ENCODE peak calls at places on chromosomes 1 and 21, in four cellular contexts. S is IMR-90, H is K562, G is GM12878. Z is an unnamed sample.

GRCh38 chr21:16590186-16590585 is 860.4 kb downstream of the USP25 start:
- DNase-seq in S (no peak), H (no peak), G (no peak), Z (no peak)

GRCh38 chr1:205726619-205727125 is 23.3 kb downstream of the NUCKS1 start:
- DNase-seq in H (no peak), G (no peak), S (no peak), Z (no peak)

GRCh38 chr1:53388963-53389362 is 61.1 kb upstream of the LRP8 start:
- DNase-seq in G (no peak), S (no peak), H (no peak), Z (no peak)

GRCh38 chr1:112762541-112763141 is 47.5 kb upstream of the PPM1J start:
- DNase-seq in S (peak; percentile 38), H (no peak), G (no peak), Z (no peak)

GRCh38 chr1:21536223-21536622 is 27.0 kb downstream of the ALPL start:
- DNase-seq in G (no peak), H (no peak), S (peak; percentile 15), Z (no peak)

GRCh38 chr1:6426321-6426971 is 1.9 kb downstream of the ESPN start:
- DNase-seq in H (peak; percentile 86), G (no peak), S (no peak), Z (no peak)

GRCh38 chr1:70324683-70325082 is 29.8 kb downstream of the ANKRD13C start:
- DNase-seq in H (peak; percentile 12), G (no peak), S (no peak), Z (no peak)

GRCh38 chr1:59705849-59706599 is 108.7 kb upstream of the HOOK1 start:
- DNase-seq in G (no peak), H (no peak), S (peak; percentile 93), Z (peak; percentile 36)

GRCh38 chr1:236128646-236129178 is 13.6 kb upstream of the GPR137B start:
- DNase-seq in H (no peak), G (no peak), S (peak; percentile 11), Z (no peak)

GRCh38 chr1:204574016-204574855 is 58.0 kb downstream of the MDM4 start:
- DNase-seq in H (no peak), S (no peak), G (no peak), Z (no peak)

DNA sequence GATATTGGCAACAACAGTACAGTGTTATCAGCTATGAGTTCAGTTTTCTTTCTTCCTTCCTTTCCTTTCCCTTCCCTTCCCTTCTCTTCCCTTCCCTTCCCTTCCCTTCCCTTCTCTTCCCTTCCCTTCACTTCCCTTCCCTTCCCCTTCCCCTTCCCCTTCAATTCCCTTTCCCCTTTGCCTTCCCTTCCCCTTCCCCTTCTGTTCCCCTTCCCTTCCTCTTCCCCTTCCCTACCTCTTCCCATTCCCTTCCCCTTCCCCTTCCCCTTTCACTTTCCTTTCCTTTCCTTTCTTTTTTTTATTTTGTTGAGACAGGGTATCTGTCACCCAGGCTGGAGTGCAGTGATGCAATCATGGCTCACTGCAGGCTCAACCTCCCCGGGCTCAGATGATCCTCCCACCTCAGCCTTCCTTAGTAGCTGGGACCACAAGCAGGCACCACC is 72.3 kb upstream of the CAPZB start:
- DNase-seq in H (no peak), S (peak; percentile 30), G (no peak), Z (no peak)
- H3K4me2 ChIP-seq in H (no peak overlapping the region), S (no peak overlapping the region), G (no peak overlapping the region), Z (no peak overlapping the region)

GRCh38 chr1:161226320-161226711 is 456 bp downstream of the TOMM40L start:
- DNase-seq in H (no peak), S (no peak), G (no peak), Z (no peak)

GRCh38 chr1:161228032-161228431 is 2.2 kb downstream of the TOMM40L start:
- DNase-seq in G (no peak), H (no peak), S (no peak), Z (no peak)

GRCh38 chr1:161225534-161226319 is at the start of gene TOMM40L:
- DNase-seq in H (peak; percentile 94), G (peak; percentile 97), S (peak; percentile 100), Z (peak; percentile 99)

GRCh38 chr1:161226759-161227158 is 899 bp downstream of the TOMM40L start:
- DNase-seq in G (no peak), S (no peak), H (no peak), Z (no peak)

DNA sequence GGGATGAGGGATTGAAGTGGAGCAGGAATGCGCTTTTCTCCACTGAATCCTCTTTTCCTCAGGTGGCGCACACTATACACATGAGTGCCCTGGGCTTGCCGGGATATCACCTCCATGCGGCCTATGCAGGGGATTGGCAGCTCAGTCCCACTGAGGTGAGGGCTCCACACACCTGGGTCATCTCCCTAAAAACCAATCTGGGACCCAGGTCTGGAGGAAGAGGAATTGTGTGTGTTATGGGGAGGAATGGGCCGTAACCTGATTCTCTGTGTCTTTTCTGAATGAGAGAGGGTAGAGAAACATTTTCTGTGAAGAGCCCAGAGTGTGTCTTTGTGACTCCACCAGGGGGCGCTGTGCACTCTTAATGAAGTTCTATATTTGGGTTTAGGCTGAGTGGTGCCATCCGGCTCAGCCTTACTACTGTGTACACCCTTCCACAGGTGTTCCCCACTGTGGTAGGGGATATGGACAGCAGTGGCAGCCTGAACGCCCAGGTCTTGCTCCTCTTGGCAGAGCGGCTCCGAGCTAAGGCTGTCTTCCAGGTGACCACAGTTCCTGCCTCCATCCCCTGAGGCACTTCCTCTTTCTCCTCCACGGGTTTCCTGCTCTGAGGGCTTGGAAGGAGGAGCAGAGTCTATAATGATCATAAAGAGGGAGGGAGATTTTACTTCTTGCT is 1.5 kb downstream of the TOMM40L start:
- DNase-seq in H (peak; percentile 71), G (peak; percentile 42), S (peak; percentile 69), Z (peak; percentile 72)
- TF ChIP-seq FOS in H (no peak), G (no peak), S (no peak), Z (no peak)

GRCh38 chr1:241998412-241998921 is 431 bp downstream of the MAP1LC3C start:
- DNase-seq in G (no peak), H (peak; percentile 83), S (peak; percentile 73), Z (peak; percentile 48)
- H3K4me2 ChIP-seq in G (peak overlapping the region; percentile 88), H (peak overlapping the region; percentile 92), S (peak overlapping the region; percentile 82), Z (peak overlapping the region; percentile 70)

DNA sequence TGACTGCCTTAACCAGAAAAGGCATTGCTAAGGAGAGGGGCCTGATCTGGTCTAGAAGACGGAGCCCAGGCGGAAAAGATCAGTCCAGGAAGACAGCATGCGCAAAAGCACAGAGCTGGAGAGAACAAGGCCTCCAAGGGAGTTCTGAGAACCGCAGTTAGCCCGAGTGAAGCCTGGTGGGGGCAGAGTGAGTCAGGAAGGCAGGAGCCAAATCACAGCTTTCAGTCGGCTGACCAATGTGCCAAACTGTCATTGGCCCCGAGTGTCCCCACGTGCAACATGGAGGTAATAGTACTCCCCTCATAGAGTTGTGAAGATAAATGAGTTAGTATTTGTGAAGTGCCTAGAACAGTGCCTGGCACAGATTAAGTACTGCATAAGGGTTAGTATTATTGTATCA is 1.2 kb upstream of the TSPAN2 start:
- DNase-seq in S (peak; percentile 78), H (no peak), G (no peak), Z (no peak)
- TF ChIP-seq FOS in S (no peak), H (no peak), G (no peak), Z (no peak)

GRCh38 chr1:223726380-223727001 is 14.2 kb downstream of the CAPN2 start:
- DNase-seq in S (peak; percentile 98), G (peak; percentile 83), H (peak; percentile 89), Z (peak; percentile 96)
- H3K4me2 ChIP-seq in S (peak overlapping the region; percentile 68), G (peak overlapping the region; percentile 85), H (peak overlapping the region; percentile 67), Z (peak overlapping the region; percentile 8)

GRCh38 chr1:45334308-45335245 is 5.4 kb upstream of the TOE1 start:
- DNase-seq in S (peak; percentile 16), G (no peak), H (no peak), Z (peak; percentile 61)
- TF ChIP-seq FOS in S (no peak), G (no peak), H (no peak), Z (no peak)

GRCh38 chr1:47232187-47232874 is at the start of gene TAL1:
- DNase-seq in S (no peak), H (peak; percentile 94), G (no peak), Z (peak; percentile 83)
- H3K4me2 ChIP-seq in S (peak within 1 kb of the TSS; percentile 78), H (peak within 1 kb of the TSS; percentile 93), G (peak within 1 kb of the TSS; percentile 56), Z (peak within 1 kb of the TSS; percentile 97)

DNA sequence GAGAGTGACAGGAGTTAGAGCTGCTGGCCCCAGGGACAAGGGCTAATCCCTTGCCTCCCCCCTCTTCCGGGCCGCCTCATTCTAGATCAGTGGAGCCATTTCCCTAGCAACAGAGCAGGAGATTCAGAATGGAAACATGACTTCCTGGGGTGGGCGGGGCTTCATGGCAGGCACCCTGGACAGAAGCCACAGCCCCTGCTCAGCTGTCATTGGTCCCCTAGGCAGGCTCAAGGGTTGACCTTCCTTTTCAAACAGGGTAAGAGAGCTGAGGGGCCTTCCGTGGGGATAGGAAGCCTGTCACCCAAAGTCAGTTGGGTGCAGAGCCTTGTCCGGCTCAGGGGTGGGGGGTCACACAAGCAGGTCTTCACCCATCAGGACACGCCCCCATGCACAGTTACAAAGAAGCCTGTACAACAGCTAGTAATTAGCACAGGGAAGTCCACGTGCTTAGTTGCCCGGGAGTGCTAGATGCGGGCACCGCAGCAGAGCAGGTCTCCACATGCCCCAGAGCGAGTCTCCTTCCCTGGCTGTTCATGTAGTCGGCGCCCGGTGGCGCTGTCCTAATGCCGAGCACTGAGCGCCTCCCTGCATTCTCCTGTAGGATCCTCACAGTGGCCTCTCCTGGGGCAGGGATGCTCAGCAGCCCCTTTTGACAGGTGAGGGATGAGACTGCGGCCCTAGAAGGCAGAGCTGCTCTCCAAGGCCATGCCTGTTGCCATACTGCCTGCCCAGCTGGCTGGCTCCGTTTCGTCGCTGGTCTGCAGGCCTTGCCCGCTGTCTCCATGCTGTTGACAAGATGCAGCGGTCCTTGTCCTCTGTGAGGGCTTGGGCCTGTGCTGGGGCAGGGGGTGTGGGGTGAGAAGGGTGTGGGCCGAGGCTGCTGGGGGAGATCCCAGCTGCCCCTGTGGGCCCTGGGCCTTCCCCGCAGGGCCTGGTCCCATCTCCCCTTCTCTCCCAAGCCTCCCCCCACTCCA is 5.1 kb downstream of the TMEM201 start:
- DNase-seq in G (peak; percentile 30), S (peak; percentile 69), H (peak; percentile 85), Z (peak; percentile 83)
- TF ChIP-seq FOS in G (no peak), S (no peak), H (no peak), Z (no peak)

Z was measured in endothelial cell of umbilical vein.